ENCODE peak calls at places on chromosomes 13 and 19, in eight cellular contexts. One of them, this sample, is unnamed.

GRCh38 chr13:110811751-110812110 is 98.2 kb downstream of the ING1 start:
- DNase-seq in GM23338: no peak
- DNase-seq in heart right ventricle: no peak
- DNase-seq in retinal pigment epithelial cell: no peak
- DNase-seq in CD4-positive, alpha-beta T cell: no peak
- DNase-seq in HCT116: no peak
- DNase-seq in fibroblast of pulmonary artery: no peak
- DNase-seq in neural progenitor cell: no peak
- DNase-seq in this sample: no peak

GRCh38 chr19:19304186-19304975 is 15.9 kb downstream of the SUGP1 start:
- DNase-seq in HCT116: no peak
- DNase-seq in neural progenitor cell: no peak
- DNase-seq in CD4-positive, alpha-beta T cell: no peak
- DNase-seq in GM23338: no peak
- DNase-seq in heart right ventricle: peak
- DNase-seq in fibroblast of pulmonary artery: peak
- DNase-seq in retinal pigment epithelial cell: peak
- DNase-seq in this sample: no peak

GRCh38 chr13:38686635-38687245 is at the start of gene FREM2:
- DNase-seq in neural progenitor cell: peak
- DNase-seq in fibroblast of pulmonary artery: peak
- DNase-seq in heart right ventricle: no peak
- DNase-seq in retinal pigment epithelial cell: peak
- DNase-seq in CD4-positive, alpha-beta T cell: no peak
- DNase-seq in GM23338: peak
- DNase-seq in HCT116: no peak
- DNase-seq in this sample: peak

GRCh38 chr13:31441804-31442487 is 242.2 kb downstream of the B3GLCT start:
- DNase-seq in retinal pigment epithelial cell: no peak
- DNase-seq in HCT116: no peak
- DNase-seq in GM23338: no peak
- DNase-seq in heart right ventricle: peak
- DNase-seq in fibroblast of pulmonary artery: no peak
- DNase-seq in CD4-positive, alpha-beta T cell: no peak
- DNase-seq in neural progenitor cell: no peak
- DNase-seq in this sample: no peak

GRCh38 chr19:16571689-16572331 is 405 bp downstream of the SLC35E1 start:
- DNase-seq in neural progenitor cell: no peak
- DNase-seq in GM23338: peak
- DNase-seq in heart right ventricle: peak
- DNase-seq in CD4-positive, alpha-beta T cell: no peak
- DNase-seq in fibroblast of pulmonary artery: peak
- DNase-seq in retinal pigment epithelial cell: no peak
- DNase-seq in HCT116: no peak
- DNase-seq in this sample: no peak

GRCh38 chr13:74438911-74439310 is 304.7 kb upstream of the KLF12 start:
- DNase-seq in neural progenitor cell: no peak
- DNase-seq in GM23338: no peak
- DNase-seq in HCT116: no peak
- DNase-seq in retinal pigment epithelial cell: no peak
- DNase-seq in fibroblast of pulmonary artery: no peak
- DNase-seq in CD4-positive, alpha-beta T cell: no peak
- DNase-seq in heart right ventricle: no peak
- DNase-seq in this sample: no peak

GRCh38 chr13:73138967-73139491 is 80.2 kb downstream of the KLF5 start:
- DNase-seq in neural progenitor cell: no peak
- DNase-seq in CD4-positive, alpha-beta T cell: no peak
- DNase-seq in retinal pigment epithelial cell: no peak
- DNase-seq in fibroblast of pulmonary artery: no peak
- DNase-seq in GM23338: peak
- DNase-seq in HCT116: no peak
- DNase-seq in heart right ventricle: no peak
- DNase-seq in this sample: no peak

GRCh38 chr13:78875792-78876580 is 217.0 kb upstream of the OBI1 start:
- DNase-seq in heart right ventricle: no peak
- DNase-seq in CD4-positive, alpha-beta T cell: no peak
- DNase-seq in HCT116: no peak
- DNase-seq in fibroblast of pulmonary artery: no peak
- DNase-seq in GM23338: peak
- DNase-seq in neural progenitor cell: peak
- DNase-seq in retinal pigment epithelial cell: no peak
- DNase-seq in this sample: peak

GRCh38 chr13:40406405-40407138 is 259.9 kb downstream of the FOXO1 start:
- DNase-seq in HCT116: peak
- DNase-seq in GM23338: no peak
- DNase-seq in neural progenitor cell: no peak
- DNase-seq in fibroblast of pulmonary artery: peak
- DNase-seq in retinal pigment epithelial cell: no peak
- DNase-seq in heart right ventricle: no peak
- DNase-seq in CD4-positive, alpha-beta T cell: no peak
- DNase-seq in this sample: peak

GRCh38 chr19:33134571-33135041 is 2.7 kb downstream of the WDR88 start:
- DNase-seq in fibroblast of pulmonary artery: no peak
- DNase-seq in CD4-positive, alpha-beta T cell: peak
- DNase-seq in retinal pigment epithelial cell: no peak
- DNase-seq in neural progenitor cell: peak
- DNase-seq in GM23338: peak
- DNase-seq in heart right ventricle: no peak
- DNase-seq in HCT116: no peak
- DNase-seq in this sample: no peak

GRCh38 chr13:103101902-103102301 is 35.7 kb upstream of the SLC10A2 start:
- DNase-seq in neural progenitor cell: no peak
- DNase-seq in fibroblast of pulmonary artery: no peak
- DNase-seq in GM23338: no peak
- DNase-seq in retinal pigment epithelial cell: no peak
- DNase-seq in CD4-positive, alpha-beta T cell: no peak
- DNase-seq in HCT116: no peak
- DNase-seq in heart right ventricle: no peak
- DNase-seq in this sample: no peak

GRCh38 chr19:1265611-1266115 is 3.5 kb upstream of the CIRBP start:
- DNase-seq in retinal pigment epithelial cell: no peak
- DNase-seq in CD4-positive, alpha-beta T cell: no peak
- DNase-seq in HCT116: no peak
- DNase-seq in GM23338: no peak
- DNase-seq in heart right ventricle: peak
- DNase-seq in fibroblast of pulmonary artery: peak
- DNase-seq in neural progenitor cell: no peak
- DNase-seq in this sample: no peak
- TF ChIP-seq CTCF in retinal pigment epithelial cell: no peak
- TF ChIP-seq CTCF in CD4-positive, alpha-beta T cell: no peak
- TF ChIP-seq CTCF in HCT116: no peak
- TF ChIP-seq CTCF in GM23338: no peak
- TF ChIP-seq CTCF in heart right ventricle: no peak
- TF ChIP-seq CTCF in fibroblast of pulmonary artery: no peak
- TF ChIP-seq CTCF in neural progenitor cell: no peak
- TF ChIP-seq CTCF in this sample: no peak

GRCh38 chr19:56191711-56192110 is 5.9 kb downstream of the ZSCAN5B start:
- DNase-seq in HCT116: no peak
- DNase-seq in heart right ventricle: no peak
- DNase-seq in fibroblast of pulmonary artery: no peak
- DNase-seq in retinal pigment epithelial cell: no peak
- DNase-seq in CD4-positive, alpha-beta T cell: no peak
- DNase-seq in neural progenitor cell: no peak
- DNase-seq in GM23338: no peak
- DNase-seq in this sample: no peak

GRCh38 chr19:56189785-56190184 is 7.8 kb downstream of the ZSCAN5B start:
- DNase-seq in heart right ventricle: no peak
- DNase-seq in GM23338: peak
- DNase-seq in CD4-positive, alpha-beta T cell: no peak
- DNase-seq in neural progenitor cell: peak
- DNase-seq in retinal pigment epithelial cell: no peak
- DNase-seq in fibroblast of pulmonary artery: no peak
- DNase-seq in HCT116: no peak
- DNase-seq in this sample: no peak

GRCh38 chr19:56193981-56194380 is 3.6 kb downstream of the ZSCAN5B start:
- DNase-seq in neural progenitor cell: no peak
- DNase-seq in HCT116: no peak
- DNase-seq in CD4-positive, alpha-beta T cell: no peak
- DNase-seq in retinal pigment epithelial cell: no peak
- DNase-seq in fibroblast of pulmonary artery: no peak
- DNase-seq in heart right ventricle: no peak
- DNase-seq in GM23338: no peak
- DNase-seq in this sample: no peak

DNA sequence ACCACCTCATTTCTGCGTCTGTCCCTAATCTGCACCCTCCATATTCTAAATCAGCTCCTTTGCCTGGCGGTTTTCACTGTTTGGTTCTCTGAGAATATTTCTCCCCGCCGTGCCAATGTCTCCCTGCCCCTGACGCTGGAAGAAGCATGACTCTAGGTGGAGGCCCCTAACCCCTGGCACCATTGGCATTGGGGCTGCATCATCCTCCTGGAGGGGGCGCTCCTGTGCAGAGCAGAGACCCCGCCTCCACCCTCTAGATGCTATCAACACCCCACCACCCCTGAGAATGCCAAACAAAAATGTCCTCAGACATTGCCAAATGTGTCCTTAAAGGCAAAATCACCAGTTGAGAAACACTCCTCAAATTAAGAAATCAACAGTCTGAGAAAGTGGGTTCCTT is 6.5 kb downstream of the ZSCAN5B start:
- DNase-seq in retinal pigment epithelial cell: no peak
- DNase-seq in heart right ventricle: no peak
- DNase-seq in HCT116: no peak
- DNase-seq in CD4-positive, alpha-beta T cell: no peak
- DNase-seq in neural progenitor cell: no peak
- DNase-seq in fibroblast of pulmonary artery: no peak
- DNase-seq in GM23338: peak
- DNase-seq in this sample: no peak
- TF ChIP-seq CTCF in retinal pigment epithelial cell: no peak
- TF ChIP-seq CTCF in heart right ventricle: no peak
- TF ChIP-seq CTCF in HCT116: no peak
- TF ChIP-seq CTCF in CD4-positive, alpha-beta T cell: no peak
- TF ChIP-seq CTCF in neural progenitor cell: peak
- TF ChIP-seq CTCF in fibroblast of pulmonary artery: no peak
- TF ChIP-seq CTCF in GM23338: peak
- TF ChIP-seq CTCF in this sample: no peak

GRCh38 chr13:66354880-66355279 is 875.3 kb downstream of the PCDH9 start:
- DNase-seq in CD4-positive, alpha-beta T cell: no peak
- DNase-seq in HCT116: no peak
- DNase-seq in retinal pigment epithelial cell: no peak
- DNase-seq in GM23338: no peak
- DNase-seq in neural progenitor cell: no peak
- DNase-seq in heart right ventricle: no peak
- DNase-seq in fibroblast of pulmonary artery: no peak
- DNase-seq in this sample: no peak

GRCh38 chr13:66358564-66358963 is 871.6 kb downstream of the PCDH9 start:
- DNase-seq in GM23338: no peak
- DNase-seq in fibroblast of pulmonary artery: no peak
- DNase-seq in heart right ventricle: no peak
- DNase-seq in HCT116: no peak
- DNase-seq in neural progenitor cell: no peak
- DNase-seq in CD4-positive, alpha-beta T cell: no peak
- DNase-seq in retinal pigment epithelial cell: no peak
- DNase-seq in this sample: no peak

GRCh38 chr13:66349945-66350344 is 880.2 kb downstream of the PCDH9 start:
- DNase-seq in heart right ventricle: no peak
- DNase-seq in HCT116: no peak
- DNase-seq in retinal pigment epithelial cell: peak
- DNase-seq in CD4-positive, alpha-beta T cell: no peak
- DNase-seq in neural progenitor cell: no peak
- DNase-seq in GM23338: no peak
- DNase-seq in fibroblast of pulmonary artery: no peak
- DNase-seq in this sample: no peak

GRCh38 chr13:66348745-66349720 is 881.1 kb downstream of the PCDH9 start:
- DNase-seq in retinal pigment epithelial cell: peak
- DNase-seq in heart right ventricle: no peak
- DNase-seq in GM23338: no peak
- DNase-seq in neural progenitor cell: no peak
- DNase-seq in CD4-positive, alpha-beta T cell: no peak
- DNase-seq in fibroblast of pulmonary artery: peak
- DNase-seq in HCT116: no peak
- DNase-seq in this sample: no peak

GRCh38 chr13:66353664-66354063 is 876.5 kb downstream of the PCDH9 start:
- DNase-seq in GM23338: no peak
- DNase-seq in retinal pigment epithelial cell: peak
- DNase-seq in neural progenitor cell: no peak
- DNase-seq in fibroblast of pulmonary artery: peak
- DNase-seq in HCT116: no peak
- DNase-seq in heart right ventricle: no peak
- DNase-seq in CD4-positive, alpha-beta T cell: no peak
- DNase-seq in this sample: peak
- TF ChIP-seq CTCF in GM23338: no peak
- TF ChIP-seq CTCF in retinal pigment epithelial cell: peak
- TF ChIP-seq CTCF in neural progenitor cell: peak
- TF ChIP-seq CTCF in fibroblast of pulmonary artery: peak
- TF ChIP-seq CTCF in HCT116: no peak
- TF ChIP-seq CTCF in heart right ventricle: peak
- TF ChIP-seq CTCF in CD4-positive, alpha-beta T cell: no peak
- TF ChIP-seq CTCF in this sample: no peak

GRCh38 chr19:5515737-5516136 is 52.0 kb downstream of the TINCR start:
- DNase-seq in CD4-positive, alpha-beta T cell: no peak
- DNase-seq in HCT116: no peak
- DNase-seq in heart right ventricle: no peak
- DNase-seq in neural progenitor cell: no peak
- DNase-seq in retinal pigment epithelial cell: no peak
- DNase-seq in fibroblast of pulmonary artery: no peak
- DNase-seq in GM23338: peak
- DNase-seq in this sample: no peak
- TF ChIP-seq CTCF in CD4-positive, alpha-beta T cell: no peak
- TF ChIP-seq CTCF in HCT116: peak
- TF ChIP-seq CTCF in heart right ventricle: no peak
- TF ChIP-seq CTCF in neural progenitor cell: peak
- TF ChIP-seq CTCF in retinal pigment epithelial cell: peak
- TF ChIP-seq CTCF in fibroblast of pulmonary artery: peak
- TF ChIP-seq CTCF in GM23338: peak
- TF ChIP-seq CTCF in this sample: no peak

GRCh38 chr19:30083701-30084156 is 141.7 kb downstream of the URI1 start:
- DNase-seq in heart right ventricle: no peak
- DNase-seq in GM23338: no peak
- DNase-seq in HCT116: no peak
- DNase-seq in CD4-positive, alpha-beta T cell: no peak
- DNase-seq in neural progenitor cell: no peak
- DNase-seq in fibroblast of pulmonary artery: no peak
- DNase-seq in retinal pigment epithelial cell: no peak
- DNase-seq in this sample: no peak
- TF ChIP-seq CTCF in heart right ventricle: no peak
- TF ChIP-seq CTCF in GM23338: no peak
- TF ChIP-seq CTCF in HCT116: no peak
- TF ChIP-seq CTCF in CD4-positive, alpha-beta T cell: no peak
- TF ChIP-seq CTCF in neural progenitor cell: no peak
- TF ChIP-seq CTCF in fibroblast of pulmonary artery: no peak
- TF ChIP-seq CTCF in retinal pigment epithelial cell: no peak
- TF ChIP-seq CTCF in this sample: no peak